ENCODE peak calls at places on chromosomes 3 and 15, in four cellular contexts. K is left lobe of liver, P is heart left ventricle, Q is GM13977. Z is an unnamed sample.

GRCh38 chr3:121855555-121855954 is 20.5 kb downstream of the EAF2 start:
- DNase-seq in K (no peak), P (no peak), Q (no peak), Z (no peak)

GRCh38 chr3:37946531-37946889 is 44.1 kb upstream of the VILL start:
- DNase-seq in K (peak; percentile 27), P (no peak), Q (no peak), Z (no peak)

GRCh38 chr15:77380033-77380432 is 39.9 kb downstream of the PEAK1 start:
- DNase-seq in K (no peak), P (no peak), Q (no peak), Z (no peak)

GRCh38 chr3:135762188-135762853 is 203.2 kb upstream of the PPP2R3A start:
- DNase-seq in K (no peak), P (no peak), Q (no peak), Z (no peak)

GRCh38 chr3:185825639-185826481 is 1.0 kb upstream of the IGF2BP2 start:
- DNase-seq in K (peak; percentile 46), P (peak; percentile 31), Q (peak; percentile 68), Z (peak; percentile 28)

GRCh38 chr3:134797816-134798451 is 2.9 kb downstream of the EPHB1 start:
- DNase-seq in K (peak; percentile 35), P (no peak), Q (no peak), Z (no peak)

GRCh38 chr3:43155464-43156121 is 49.7 kb upstream of the POMGNT2 start:
- DNase-seq in K (peak; percentile 67), P (peak; percentile 50), Q (no peak), Z (no peak)

GRCh38 chr15:70742928-70743327 is 20.4 kb downstream of the UACA start:
- DNase-seq in K (no peak), P (no peak), Q (no peak), Z (no peak)